ENCODE peak calls at places on chromosomes 12 and 14, in seven cellular contexts. One of them, this sample, is unnamed.

GRCh38 chr12:64006211-64006610 is 161.7 kb downstream of the SRGAP1 start:
- DNase-seq in CD4-positive, CD25-positive, alpha-beta regulatory T cell: no peak
- DNase-seq in left lung: no peak
- DNase-seq in foreskin fibroblast: no peak
- DNase-seq in dorsolateral prefrontal cortex: no peak
- DNase-seq in NCI-H1092: no peak
- DNase-seq in choroid plexus epithelial cell: peak
- DNase-seq in this sample: no peak

GRCh38 chr12:6020930-6021329 is 75.9 kb upstream of the ANO2 start:
- DNase-seq in CD4-positive, CD25-positive, alpha-beta regulatory T cell: no peak
- DNase-seq in dorsolateral prefrontal cortex: no peak
- DNase-seq in NCI-H1092: no peak
- DNase-seq in left lung: no peak
- DNase-seq in foreskin fibroblast: no peak
- DNase-seq in choroid plexus epithelial cell: peak
- DNase-seq in this sample: no peak

GRCh38 chr12:33593753-33594152 is 154.1 kb upstream of the SYT10 start:
- DNase-seq in CD4-positive, CD25-positive, alpha-beta regulatory T cell: no peak
- DNase-seq in foreskin fibroblast: no peak
- DNase-seq in left lung: no peak
- DNase-seq in choroid plexus epithelial cell: no peak
- DNase-seq in NCI-H1092: no peak
- DNase-seq in dorsolateral prefrontal cortex: no peak
- DNase-seq in this sample: no peak

GRCh38 chr12:4252595-4252994 is 21.0 kb upstream of the CCND2 start:
- DNase-seq in NCI-H1092: no peak
- DNase-seq in CD4-positive, CD25-positive, alpha-beta regulatory T cell: no peak
- DNase-seq in dorsolateral prefrontal cortex: no peak
- DNase-seq in choroid plexus epithelial cell: no peak
- DNase-seq in left lung: no peak
- DNase-seq in foreskin fibroblast: no peak
- DNase-seq in this sample: no peak

GRCh38 chr12:12874014-12874413 is 17.3 kb upstream of the GPRC5A start:
- DNase-seq in NCI-H1092: no peak
- DNase-seq in foreskin fibroblast: no peak
- DNase-seq in left lung: no peak
- DNase-seq in CD4-positive, CD25-positive, alpha-beta regulatory T cell: no peak
- DNase-seq in choroid plexus epithelial cell: no peak
- DNase-seq in dorsolateral prefrontal cortex: no peak
- DNase-seq in this sample: no peak

GRCh38 chr14:38073641-38074040 is 134.1 kb upstream of the SSTR1 start:
- DNase-seq in NCI-H1092: no peak
- DNase-seq in left lung: no peak
- DNase-seq in foreskin fibroblast: peak
- DNase-seq in choroid plexus epithelial cell: no peak
- DNase-seq in dorsolateral prefrontal cortex: no peak
- DNase-seq in CD4-positive, CD25-positive, alpha-beta regulatory T cell: peak
- DNase-seq in this sample: no peak

GRCh38 chr12:42490261-42490842 is 99.2 kb downstream of the PRICKLE1 start:
- DNase-seq in NCI-H1092: no peak
- DNase-seq in CD4-positive, CD25-positive, alpha-beta regulatory T cell: no peak
- DNase-seq in left lung: no peak
- DNase-seq in foreskin fibroblast: no peak
- DNase-seq in choroid plexus epithelial cell: no peak
- DNase-seq in dorsolateral prefrontal cortex: no peak
- DNase-seq in this sample: no peak

GRCh38 chr14:94021416-94022157 is 4.6 kb upstream of the OTUB2 start:
- DNase-seq in CD4-positive, CD25-positive, alpha-beta regulatory T cell: no peak
- DNase-seq in foreskin fibroblast: no peak
- DNase-seq in NCI-H1092: no peak
- DNase-seq in dorsolateral prefrontal cortex: no peak
- DNase-seq in left lung: no peak
- DNase-seq in choroid plexus epithelial cell: peak
- DNase-seq in this sample: no peak